ENCODE peak calls at places on chromosomes 2 and 18, in nine cellular contexts. L, J, N, T, G, V, Y, K and B are unnamed samples.

GRCh38 chr2:95698166-95698565 is 106.4 kb downstream of the TRIM43 start:
- DNase-seq in L (no peak), J (no peak), N (no peak), T (peak; percentile 3), G (peak; percentile 53), V (no peak), Y (peak; percentile 13), K (no peak), B (no peak)

GRCh38 chr2:180979086-180979934 is 1.1 kb upstream of the UBE2E3 start:
- DNase-seq in L (no peak), J (no peak), N (no peak), T (peak; percentile 71), G (peak; percentile 77), V (no peak), Y (peak; percentile 33), K (no peak), B (no peak)

GRCh38 chr18:32259553-32259952 is 69.7 kb downstream of the MEP1B start:
- DNase-seq in L (no peak), J (no peak), N (no peak), T (no peak), G (no peak), V (no peak), Y (no peak), K (no peak), B (no peak)

GRCh38 chr2:46010925-46011490 is 286.2 kb upstream of the EPAS1 start:
- DNase-seq in L (peak; percentile 42), J (peak; percentile 48), N (peak; percentile 57), T (peak; percentile 64), G (peak; percentile 74), V (peak; percentile 24), Y (peak; percentile 69), K (no peak), B (no peak)

GRCh38 chr18:23209796-23210195 is 74.5 kb downstream of the CABLES1 start:
- DNase-seq in L (no peak), J (no peak), N (no peak), T (no peak), G (no peak), V (no peak), Y (no peak), K (no peak), B (no peak)

GRCh38 chr18:41758534-41758933 is 196.5 kb upstream of the PIK3C3 start:
- DNase-seq in L (no peak), J (no peak), N (no peak), T (no peak), G (no peak), V (no peak), Y (no peak), K (no peak), B (no peak)

GRCh38 chr18:13418013-13418710 is 199.6 kb downstream of the LDLRAD4 start:
- DNase-seq in L (no peak), J (no peak), N (no peak), T (no peak), G (no peak), V (no peak), Y (no peak), K (no peak), B (no peak)

GRCh38 chr2:67485431-67485830 is 88.3 kb downstream of the ETAA1 start:
- DNase-seq in L (no peak), J (no peak), N (no peak), T (no peak), G (peak; percentile 4), V (no peak), Y (no peak), K (no peak), B (no peak)

GRCh38 chr2:120224256-120224655 is 1.1 kb upstream of the TMEM185B start:
- DNase-seq in L (no peak), J (no peak), N (no peak), T (no peak), G (no peak), V (no peak), Y (no peak), K (no peak), B (no peak)

GRCh38 chr2:46305767-46306166 is 8.6 kb downstream of the EPAS1 start:
- DNase-seq in L (no peak), J (no peak), N (no peak), T (no peak), G (no peak), V (no peak), Y (no peak), K (no peak), B (no peak)

GRCh38 chr2:23510471-23510870 is 125.5 kb downstream of the KLHL29 start:
- DNase-seq in L (no peak), J (no peak), N (no peak), T (no peak), G (no peak), V (peak; percentile 14), Y (no peak), K (no peak), B (no peak)

GRCh38 chr2:188132385-188132784 is 159.3 kb upstream of the GULP1 start:
- DNase-seq in L (no peak), J (peak; percentile 78), N (peak; percentile 31), T (no peak), G (no peak), V (no peak), Y (peak; percentile 14), K (no peak), B (no peak)

GRCh38 chr2:45263147-45263546 is 253.9 kb upstream of the SIX2 start:
- DNase-seq in L (no peak), J (no peak), N (no peak), T (no peak), G (no peak), V (peak; percentile 28), Y (no peak), K (no peak), B (no peak)

GRCh38 chr18:53799134-53799533 is 425.3 kb downstream of the MBD2 start:
- DNase-seq in L (no peak), J (no peak), N (no peak), T (peak; percentile 65), G (peak; percentile 83), V (no peak), Y (peak; percentile 87), K (no peak), B (no peak)

GRCh38 chr2:222708274-222708710 is 36.8 kb downstream of the MOGAT1 start:
- DNase-seq in L (no peak), J (peak; percentile 86), N (peak; percentile 77), T (peak; percentile 78), G (peak; percentile 84), V (no peak), Y (peak; percentile 78), K (peak; percentile 38), B (peak; percentile 66)

GRCh38 chr2:156333951-156334495 is 1.5 kb upstream of the NR4A2 start:
- DNase-seq in L (no peak), J (peak; percentile 63), N (peak; percentile 74), T (no peak), G (peak; percentile 89), V (peak; percentile 74), Y (peak; percentile 66), K (no peak), B (peak; percentile 74)